ENCODE peak calls at places on chromosome 15, in four cellular contexts. C is IMR-90, I is K562, L is endothelial cell of umbilical vein. B is an unnamed sample.

GRCh38 chr15:56074866-56075265 is 81.5 kb upstream of the NEDD4 start:
- DNase-seq in L (no peak), C (no peak), I (no peak), B (no peak)

GRCh38 chr15:55282284-55282833 is 7.3 kb downstream of the RAB27A start:
- DNase-seq in L (peak; percentile 49), I (peak; percentile 41), C (peak; percentile 84), B (no peak)

GRCh38 chr15:73284073-73284472 is 84.7 kb downstream of the HCN4 start:
- DNase-seq in I (no peak), C (peak; percentile 43), L (peak; percentile 35), B (no peak)

GRCh38 chr15:25173241-25174028 is 218.6 kb downstream of the SNRPN start:
- DNase-seq in L (no peak), I (no peak), C (no peak), B (no peak)

GRCh38 chr15:43133429-43134156 is at the start of gene TMEM62:
- DNase-seq in C (peak; percentile 44), L (peak; percentile 65), I (peak; percentile 87), B (no peak)

GRCh38 chr15:60751985-60752952 is 273.3 kb upstream of the ICE2 start:
- DNase-seq in L (peak; percentile 88), C (peak; percentile 85), I (no peak), B (no peak)

GRCh38 chr15:101374326-101374725 is 79.3 kb upstream of the SNRPA1 start:
- DNase-seq in C (no peak), I (no peak), L (no peak), B (no peak)

GRCh38 chr15:98779463-98780071 is 131.2 kb downstream of the IGF1R start:
- DNase-seq in L (peak; percentile 77), C (peak; percentile 65), I (peak; percentile 50), B (peak; percentile 41)

GRCh38 chr15:85024509-85025336 is 43.1 kb downstream of the PDE8A start:
- DNase-seq in I (no peak), L (no peak), C (peak; percentile 62), B (peak; percentile 13)

GRCh38 chr15:73714695-73715301 is 30.6 kb downstream of the CD276 start:
- DNase-seq in I (no peak), L (no peak), C (no peak), B (no peak)

GRCh38 chr15:78671626-78672211 is 30.7 kb upstream of the CHRNB4 start:
- DNase-seq in C (no peak), I (no peak), L (no peak), B (no peak)

GRCh38 chr15:36882487-36883108 is 217.8 kb downstream of the MEIS2 start:
- DNase-seq in C (no peak), L (peak; percentile 28), I (no peak), B (no peak)

GRCh38 chr15:98896802-98897732 is 110.5 kb downstream of the PGPEP1L start:
- DNase-seq in I (no peak), C (peak; percentile 100), L (peak; percentile 95), B (peak; percentile 99)

GRCh38 chr15:42137461-42138261 is 18.8 kb downstream of the PLA2G4F start:
- DNase-seq in C (peak; percentile 50), L (peak; percentile 66), I (no peak), B (no peak)

GRCh38 chr15:20340931-20341661 is 200.5 kb downstream of the GOLGA6L6 start:
- DNase-seq in I (peak; percentile 24), L (peak; percentile 3), C (no peak), B (no peak)

GRCh38 chr15:58257776-58258325 is 119.7 kb downstream of the AQP9 start:
- DNase-seq in L (no peak), I (no peak), C (no peak), B (no peak)

GRCh38 chr15:94002026-94002425 is 229.3 kb upstream of the MCTP2 start:
- DNase-seq in L (no peak), C (no peak), I (no peak), B (no peak)

GRCh38 chr15:63310646-63311045 is 33.2 kb downstream of the APH1B start:
- DNase-seq in C (peak; percentile 77), L (peak; percentile 57), I (no peak), B (no peak)
- H3K9me1 ChIP-seq in C (no peaks in the 10 kb centered on the region), L (no peaks in the 10 kb centered on the region), I (no peaks in the 10 kb centered on the region), B (no peaks in the 10 kb centered on the region)

GRCh38 chr15:67584157-67584556 is 41.7 kb downstream of the MAP2K5 start:
- DNase-seq in I (no peak), C (no peak), L (no peak), B (no peak)
- TF ChIP-seq CTCF in I (no peak), C (no peak), L (no peak), B (no peak)

GRCh38 chr15:28131946-28132345 is 32.8 kb upstream of the OCA2 start:
- DNase-seq in L (no peak), C (no peak), I (no peak), B (no peak)
- H3K9me1 ChIP-seq in L (no peaks in the 10 kb centered on the region), C (peaks cover 5% of the 10 kb centered on the region), I (no peaks in the 10 kb centered on the region), B (no peaks in the 10 kb centered on the region)

GRCh38 chr15:68186671-68187397 is 18.3 kb downstream of the CALML4 start:
- DNase-seq in L (no peak), C (peak; percentile 87), I (no peak), B (no peak)
- TF ChIP-seq CTCF in L (no peak), C (no peak), I (no peak), B (no peak)

DNA sequence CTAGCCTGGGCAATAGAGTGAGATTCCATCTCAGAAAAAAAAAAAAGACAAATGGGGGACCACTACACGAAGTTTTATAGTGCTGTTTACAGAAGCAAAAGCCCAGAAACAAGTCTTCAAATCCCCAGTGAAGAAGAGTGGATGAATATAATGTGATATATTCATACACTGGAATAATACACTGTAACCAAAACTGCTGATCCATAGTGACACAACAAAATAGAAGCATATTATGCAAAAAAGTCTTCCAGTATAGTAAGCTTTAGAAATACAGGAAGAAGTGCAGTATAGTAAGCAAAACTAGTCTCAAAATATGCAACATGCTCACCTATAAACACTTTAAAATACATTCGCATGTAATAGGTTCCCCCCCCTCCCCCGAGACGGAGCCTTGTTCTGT is 11.9 kb upstream of the FAH start:
- DNase-seq in C (no peak), I (no peak), L (no peak), B (no peak)
- H3K9me1 ChIP-seq in C (no peaks in the 10 kb centered on the region), I (no peaks in the 10 kb centered on the region), L (no peaks in the 10 kb centered on the region), B (no peaks in the 10 kb centered on the region)

GRCh38 chr15:83658406-83658805 is 4.5 kb downstream of the ADAMTSL3 start:
- DNase-seq in I (no peak), C (no peak), L (no peak), B (no peak)
- TF ChIP-seq CTCF in I (no peak), C (no peak), L (no peak), B (no peak)

B was measured in keratinocyte.